ENCODE peak calls at places on chromosome 9, in ten cellular contexts. J is prostate gland; F is RPMI7951; G is activated naive CD8-positive, alpha-beta T cell treated with anti-CD3 and anti-CD28 coated beads, Interleukin-2, amount 10 ng/mL, durations not matched to agents 7 days and 5 days; A is foreskin fibroblast; L is H7; Q is activated effector memory CD4-positive, alpha-beta T cell treated with anti-CD3 and anti-CD28 coated beads, Interleukin-2, amount 50 U/mL, for 16 hours; P is iris pigment epithelial cell; Z is NCI-H2107; Y is omental fat pad. T is an unnamed sample.

GRCh38 chr9:135552698-135553161 is 6.8 kb downstream of the OBP2A start:
- DNase-seq in J (no peak), F (no peak), G (no peak), A (no peak), L (peak), Q (no peak), P (no peak), Z (no peak), Y (no peak), T (no peak)

GRCh38 chr9:12859704-12860251 is 85.0 kb downstream of the LURAP1L start:
- DNase-seq in J (peak), F (peak), G (no peak), A (peak), L (no peak), Q (no peak), P (peak), Z (no peak), Y (no peak), T (no peak)

GRCh38 chr9:673264-673965 is 168.1 kb upstream of the DMRT1 start:
- DNase-seq in J (peak), F (no peak), G (no peak), A (no peak), L (no peak), Q (no peak), P (no peak), Z (no peak), Y (no peak), T (no peak)

GRCh38 chr9:38066907-38067610 is 2.0 kb downstream of the SHB start:
- DNase-seq in J (peak), F (no peak), G (peak), A (no peak), L (peak), Q (peak), P (peak), Z (no peak), Y (no peak), T (peak)

GRCh38 chr9:129176786-129177442 is 1.1 kb downstream of the IER5L start:
- DNase-seq in J (peak), F (no peak), G (peak), A (no peak), L (peak), Q (no peak), P (peak), Z (no peak), Y (no peak), T (no peak)

GRCh38 chr9:82829818-82830217 is 233.1 kb downstream of the RASEF start:
- DNase-seq in J (no peak), F (no peak), G (no peak), A (no peak), L (no peak), Q (no peak), P (no peak), Z (no peak), Y (no peak), T (no peak)

GRCh38 chr9:93658184-93658925 is 82.0 kb downstream of the PHF2 start:
- DNase-seq in J (no peak), F (no peak), G (peak), A (no peak), L (no peak), Q (peak), P (no peak), Z (no peak), Y (no peak), T (no peak)

GRCh38 chr9:93118863-93119702 is 15.0 kb downstream of the NINJ1 start:
- DNase-seq in J (no peak), F (no peak), G (peak), A (no peak), L (no peak), Q (peak), P (no peak), Z (no peak), Y (peak), T (no peak)

GRCh38 chr9:19108038-19108437 is 5.3 kb upstream of the HAUS6 start:
- DNase-seq in J (no peak), F (no peak), G (no peak), A (no peak), L (no peak), Q (no peak), P (no peak), Z (no peak), Y (no peak), T (no peak)

GRCh38 chr9:117987945-117988344 is 283.7 kb downstream of the TLR4 start:
- DNase-seq in J (no peak), F (no peak), G (no peak), A (no peak), L (no peak), Q (no peak), P (no peak), Z (no peak), Y (no peak), T (no peak)

GRCh38 chr9:100394819-100395218 is 32.1 kb upstream of the MSANTD3 start:
- DNase-seq in J (no peak), F (no peak), G (no peak), A (no peak), L (no peak), Q (no peak), P (peak), Z (no peak), Y (no peak), T (no peak)

GRCh38 chr9:84331119-84331791 is 9.3 kb downstream of the SLC28A3 start:
- DNase-seq in J (peak), F (no peak), G (no peak), A (peak), L (no peak), Q (no peak), P (no peak), Z (no peak), Y (no peak), T (no peak)

GRCh38 chr9:14993891-14994554 is 83.8 kb upstream of the FREM1 start:
- DNase-seq in J (no peak), F (no peak), G (no peak), A (no peak), L (no peak), Q (no peak), P (no peak), Z (no peak), Y (no peak), T (no peak)

GRCh38 chr9:4615251-4615650 is 46.8 kb upstream of the PLPP6 start:
- DNase-seq in J (no peak), F (peak), G (no peak), A (peak), L (no peak), Q (no peak), P (peak), Z (no peak), Y (no peak), T (no peak)

GRCh38 chr9:93895535-93895934 is 59.6 kb downstream of the BARX1 start:
- DNase-seq in J (no peak), F (no peak), G (no peak), A (no peak), L (no peak), Q (peak), P (no peak), Z (no peak), Y (no peak), T (no peak)

GRCh38 chr9:127754099-127754760 is 19.1 kb upstream of the TOR2A start:
- DNase-seq in J (no peak), F (no peak), G (no peak), A (no peak), L (peak), Q (no peak), P (no peak), Z (no peak), Y (no peak), T (no peak)

GRCh38 chr9:106634183-106634582 is 228.8 kb upstream of the ZNF462 start:
- DNase-seq in J (no peak), F (no peak), G (no peak), A (no peak), L (no peak), Q (no peak), P (no peak), Z (no peak), Y (no peak), T (no peak)

GRCh38 chr9:96417610-96418073 is 528 bp downstream of the ZNF367 start:
- DNase-seq in J (no peak), F (peak), G (no peak), A (no peak), L (no peak), Q (no peak), P (peak), Z (no peak), Y (no peak), T (no peak)

GRCh38 chr9:97958812-97959511 is 21.0 kb upstream of the HEMGN start:
- DNase-seq in J (no peak), F (peak), G (no peak), A (peak), L (no peak), Q (no peak), P (peak), Z (no peak), Y (no peak), T (no peak)

GRCh38 chr9:100117316-100117715 is 18.3 kb downstream of the INVS start:
- DNase-seq in J (no peak), F (no peak), G (no peak), A (no peak), L (peak), Q (no peak), P (no peak), Z (no peak), Y (no peak), T (no peak)

GRCh38 chr9:129175825-129176633 is 2.0 kb downstream of the IER5L start:
- DNase-seq in J (peak), F (peak), G (peak), A (peak), L (peak), Q (peak), P (peak), Z (no peak), Y (no peak), T (peak)